ENCODE peak calls at places on chromosomes 12 and 14, in six cellular contexts. G is kidney tubule cell; I is AG20443; W is stimulated activated CD4-positive, alpha-beta T cell treated with anti-CD3 and anti-CD28 coated beads, TNF-alpha, amount 100 ng/mL, for 48 hours; E is A549; Q is choroid plexus epithelial cell. K is an unnamed sample.

GRCh38 chr12:91978143-91978542 is 167.5 kb downstream of the BTG1 start:
- DNase-seq in G (no peak), I (no peak), W (no peak), E (no peak), Q (peak), K (no peak)

GRCh38 chr12:118103231-118103600 is 595 bp downstream of the VSIG10 start:
- DNase-seq in G (peak), I (peak), W (no peak), E (peak), Q (peak), K (no peak)

GRCh38 chr12:122951406-122951805 is 14.9 kb downstream of the ABCB9 start:
- DNase-seq in G (peak), I (no peak), W (no peak), E (no peak), Q (peak), K (no peak)

GRCh38 chr14:73462815-73463214 is 4.5 kb upstream of the NUMB start:
- DNase-seq in G (no peak), I (peak), W (no peak), E (no peak), Q (peak), K (no peak)

GRCh38 chr12:17016116-17016864 is 410.3 kb upstream of the LMO3 start:
- DNase-seq in G (no peak), I (no peak), W (no peak), E (no peak), Q (no peak), K (no peak)

GRCh38 chr12:57011438-57012424 is 4.6 kb downstream of the TAC3 start:
- DNase-seq in G (no peak), I (no peak), W (no peak), E (no peak), Q (no peak), K (no peak)

GRCh38 chr12:2813573-2814185 is 1.2 kb downstream of the ITFG2 start:
- DNase-seq in G (peak), I (peak), W (peak), E (peak), Q (peak), K (peak)

GRCh38 chr14:85319998-85320397 is 209.9 kb upstream of the FLRT2 start:
- DNase-seq in G (peak), I (peak), W (no peak), E (no peak), Q (peak), K (no peak)

GRCh38 chr12:54005853-54006699 is 2.7 kb upstream of the HOXC8 start:
- DNase-seq in G (peak), I (peak), W (peak), E (peak), Q (peak), K (peak)

GRCh38 chr12:71804505-71804904 is 35.1 kb upstream of the TBC1D15 start:
- DNase-seq in G (no peak), I (no peak), W (no peak), E (no peak), Q (no peak), K (no peak)

GRCh38 chr12:132603240-132604107 is 6.9 kb downstream of the LRCOL1 start:
- DNase-seq in G (no peak), I (no peak), W (no peak), E (no peak), Q (no peak), K (no peak)

GRCh38 chr12:68608191-68608590 is 2.5 kb upstream of the RAP1B start:
- DNase-seq in G (no peak), I (no peak), W (no peak), E (no peak), Q (no peak), K (no peak)

GRCh38 chr12:93348568-93349435 is 28.9 kb upstream of the NUDT4 start:
- DNase-seq in G (no peak), I (no peak), W (no peak), E (no peak), Q (no peak), K (no peak)

GRCh38 chr14:24246765-24247212 is 4.4 kb upstream of the TINF2 start:
- DNase-seq in G (peak), I (no peak), W (no peak), E (no peak), Q (peak), K (no peak)

GRCh38 chr12:100593490-100593889 is 20.0 kb downstream of the GAS2L3 start:
- DNase-seq in G (peak), I (peak), W (no peak), E (no peak), Q (peak), K (no peak)

GRCh38 chr12:71840226-71840847 is 778 bp downstream of the TBC1D15 start:
- DNase-seq in G (peak), I (peak), W (no peak), E (peak), Q (peak), K (no peak)

GRCh38 chr14:103522649-103523582 is at the start of gene CKB:
- DNase-seq in G (peak), I (peak), W (no peak), E (peak), Q (peak), K (peak)

GRCh38 chr14:76307786-76308780 is 67.9 kb upstream of the ESRRB start:
- DNase-seq in G (peak), I (no peak), W (no peak), E (no peak), Q (no peak), K (no peak)

GRCh38 chr14:30573203-30573814 is 14.4 kb downstream of the G2E3 start:
- DNase-seq in G (peak), I (no peak), W (no peak), E (no peak), Q (peak), K (no peak)

GRCh38 chr12:107109726-107110518 is 16.6 kb upstream of the CRY1 start:
- DNase-seq in G (no peak), I (no peak), W (no peak), E (no peak), Q (no peak), K (no peak)

GRCh38 chr14:106087855-106088254 is 561.5 kb downstream of the TMEM121 start:
- DNase-seq in G (no peak), I (no peak), W (no peak), E (no peak), Q (no peak), K (no peak)

GRCh38 chr14:100408350-100409015 is 85.3 kb downstream of the SLC25A47 start:
- DNase-seq in G (no peak), I (no peak), W (no peak), E (peak), Q (peak), K (no peak)

GRCh38 chr14:56324831-56325230 is 206.6 kb downstream of the PELI2 start:
- DNase-seq in G (no peak), I (peak), W (no peak), E (no peak), Q (no peak), K (no peak)

GRCh38 chr12:52580496-52580895 is 6.9 kb upstream of the KRT74 start:
- DNase-seq in G (peak), I (no peak), W (no peak), E (no peak), Q (no peak), K (peak)

K was measured in DMS153.